ENCODE peak calls at places on chromosomes 5 and 9, in four cellular contexts. H is activated T-cell treated with anti-CD3 and anti-CD28 coated beads, Interleukin-2, amount 50 U/mL, for 48 hours; L is activated naive CD4-positive, alpha-beta T cell treated with anti-CD3 and anti-CD28 coated beads for 36 hours; O is EL. Z is an unnamed sample.

GRCh38 chr5:78407458-78407857 is 47.0 kb downstream of the SCAMP1 start:
- DNase-seq in H (no peak), L (no peak), O (no peak), Z (no peak)

GRCh38 chr5:72166070-72166979 is 59.0 kb downstream of the MAP1B start:
- DNase-seq in H (no peak), L (no peak), O (no peak), Z (no peak)

GRCh38 chr5:171845857-171846785 is 60.5 kb downstream of the SMIM23 start:
- DNase-seq in H (no peak), L (no peak), O (peak), Z (no peak)

GRCh38 chr5:143652104-143652700 is 159.8 kb upstream of the HMHB1 start:
- DNase-seq in H (peak), L (no peak), O (no peak), Z (no peak)

GRCh38 chr9:109411069-109411761 is 86.9 kb downstream of the PTPN3 start:
- DNase-seq in H (peak), L (peak), O (no peak), Z (no peak)

GRCh38 chr9:84939766-84940165 is 270.2 kb downstream of the NTRK2 start:
- DNase-seq in H (no peak), L (no peak), O (no peak), Z (no peak)

GRCh38 chr5:142660731-142661130 is 25.2 kb downstream of the FGF1 start:
- DNase-seq in H (no peak), L (no peak), O (no peak), Z (no peak)

GRCh38 chr5:84384604-84385575 is at the start of gene EDIL3:
- DNase-seq in H (no peak), L (no peak), O (peak), Z (no peak)

GRCh38 chr9:105157178-105157583 is 87.3 kb upstream of the SLC44A1 start:
- DNase-seq in H (peak), L (peak), O (peak), Z (peak)

GRCh38 chr9:129894106-129894823 is 59.0 kb downstream of the USP20 start:
- DNase-seq in H (no peak), L (no peak), O (no peak), Z (peak)

GRCh38 chr9:27590636-27591035 is 17.4 kb upstream of the C9orf72 start:
- DNase-seq in H (no peak), L (no peak), O (peak), Z (no peak)

GRCh38 chr5:133818031-133818431 is 150.4 kb downstream of the C5orf15 start:
- DNase-seq in H (no peak), L (no peak), O (no peak), Z (no peak)

GRCh38 chr9:89171693-89172092 is 6.9 kb downstream of the SHC3 start:
- DNase-seq in H (no peak), L (no peak), O (no peak), Z (no peak)

GRCh38 chr5:150653145-150653761 is 7.8 kb upstream of the MYOZ3 start:
- DNase-seq in H (no peak), L (no peak), O (peak), Z (no peak)

GRCh38 chr5:144332265-144332664 is 161.6 kb downstream of the KCTD16 start:
- DNase-seq in H (no peak), L (no peak), O (no peak), Z (peak)

GRCh38 chr5:176899946-176900782 is 1.0 kb upstream of the HK3 start:
- DNase-seq in H (no peak), L (no peak), O (no peak), Z (no peak)

GRCh38 chr5:174423538-174423937 is 300.8 kb upstream of the MSX2 start:
- DNase-seq in H (no peak), L (no peak), O (no peak), Z (no peak)

GRCh38 chr9:111514967-111515366 is 10.0 kb upstream of the ZNF483 start:
- DNase-seq in H (no peak), L (no peak), O (no peak), Z (no peak)

Z was measured in Jurkat, Clone E6-1.